ENCODE peak calls at places on chromosomes 1 and 21, in four cellular contexts. E is suprapubic skin; D is neural progenitor cell; C is CD8-positive, alpha-beta memory T cell. G is an unnamed sample.

GRCh38 chr21:41957991-41958766 is 4.4 kb upstream of the C2CD2 start:
- DNase-seq in E (no peak), D (no peak), C (no peak), G (no peak)

GRCh38 chr1:108708726-108709660 is 3.7 kb upstream of the FNDC7 start:
- DNase-seq in D (peak; percentile 42), C (peak; percentile 48), E (no peak), G (no peak)

GRCh38 chr1:106072909-106073600 is 983.4 kb upstream of the PRMT6 start:
- DNase-seq in E (no peak), C (no peak), D (no peak), G (no peak)

GRCh38 chr1:34711469-34711868 is 43.4 kb upstream of the GJB5 start:
- DNase-seq in E (no peak), D (peak; percentile 31), C (no peak), G (peak; percentile 5)

GRCh38 chr1:178633068-178633467 is 92.0 kb upstream of the RALGPS2 start:
- DNase-seq in D (no peak), E (no peak), C (no peak), G (no peak)

GRCh38 chr1:19443321-19443720 is 42.0 kb downstream of the CAPZB start:
- DNase-seq in E (no peak), D (no peak), C (no peak), G (no peak)

GRCh38 chr1:240084337-240084736 is 7.3 kb upstream of the FMN2 start:
- DNase-seq in E (no peak), D (no peak), C (no peak), G (no peak)

GRCh38 chr1:226481133-226481532 is 67.4 kb upstream of the STUM start:
- DNase-seq in C (no peak), E (no peak), D (no peak), G (no peak)

GRCh38 chr1:212213754-212214153 is 71.5 kb upstream of the PPP2R5A start:
- DNase-seq in D (no peak), E (no peak), C (no peak), G (no peak)

GRCh38 chr1:84206416-84206815 is 62.3 kb downstream of the PRKACB start:
- DNase-seq in D (no peak), C (no peak), E (no peak), G (no peak)

GRCh38 chr1:15848929-15849774 is 1.6 kb downstream of the SPEN start:
- DNase-seq in C (peak; percentile 58), D (peak; percentile 92), E (peak; percentile 92), G (no peak)

GRCh38 chr21:43025636-43026180 is 49.9 kb downstream of the CBS start:
- DNase-seq in C (no peak), E (no peak), D (peak; percentile 40), G (no peak)

GRCh38 chr1:170701962-170702361 is 38.0 kb downstream of the PRRX1 start:
- DNase-seq in E (no peak), C (no peak), D (no peak), G (no peak)

GRCh38 chr1:7638078-7638477 is 133.0 kb upstream of the VAMP3 start:
- DNase-seq in D (peak; percentile 58), C (no peak), E (no peak), G (no peak)

GRCh38 chr21:42080788-42081083 is 9.6 kb downstream of the UMODL1 start:
- DNase-seq in E (no peak), C (no peak), D (no peak), G (no peak)

GRCh38 chr1:181117648-181118449 is 29.3 kb downstream of the IER5 start:
- DNase-seq in E (no peak), D (peak; percentile 59), C (no peak), G (no peak)

GRCh38 chr1:27979859-27980201 is 20.1 kb downstream of the XKR8 start:
- DNase-seq in E (no peak), D (no peak), C (no peak), G (no peak)

GRCh38 chr1:53359225-53359933 is 31.5 kb upstream of the LRP8 start:
- DNase-seq in C (no peak), D (no peak), E (peak; percentile 57), G (no peak)

GRCh38 chr1:50332941-50333594 is 90.2 kb downstream of the DMRTA2 start:
- DNase-seq in D (peak; percentile 90), C (peak; percentile 20), E (no peak), G (no peak)

GRCh38 chr21:43322805-43323204 is 104.1 kb downstream of the SIK1 start:
- DNase-seq in E (no peak), D (no peak), C (no peak), G (no peak)

GRCh38 chr1:159444507-159444906 is 5.0 kb downstream of the OR10J1 start:
- DNase-seq in E (no peak), C (no peak), D (no peak), G (no peak)

GRCh38 chr1:161763522-161764098 is 2.5 kb upstream of the ATF6 start:
- DNase-seq in E (no peak), D (peak; percentile 37), C (no peak), G (no peak)

GRCh38 chr1:1911390-1912041 is 3.5 kb upstream of the CALML6 start:
- DNase-seq in D (no peak), C (no peak), E (no peak), G (no peak)

GRCh38 chr21:26756491-26757159 is 88.6 kb downstream of the ADAMTS1 start:
- DNase-seq in C (no peak), E (no peak), D (no peak), G (no peak)

GRCh38 chr1:70038025-70038424 is 167.4 kb downstream of the LRRC40 start:
- DNase-seq in D (no peak), C (no peak), E (no peak), G (no peak)

GRCh38 chr1:47231314-47232186 is 475 bp downstream of the TAL1 start:
- DNase-seq in D (peak; percentile 66), C (no peak), E (no peak), G (no peak)

GRCh38 chr1:21680918-21681317 is 11.8 kb upstream of the RAP1GAP start:
- DNase-seq in E (no peak), C (no peak), D (no peak), G (no peak)

GRCh38 chr21:15592271-15592860 is 137.4 kb upstream of the USP25 start:
- DNase-seq in D (peak; percentile 25), E (no peak), C (no peak), G (no peak)

GRCh38 chr1:230690101-230690500 is 23.8 kb downstream of the AGT start:
- DNase-seq in E (no peak), C (no peak), D (no peak), G (no peak)
- H3K4me3 ChIP-seq in E (no peak overlapping the region), C (no peak overlapping the region), D (no peak overlapping the region), G (no peak overlapping the region)

GRCh38 chr1:244052728-244053312 is 1.7 kb downstream of the ZBTB18 start:
- DNase-seq in D (no peak), E (no peak), C (no peak), G (no peak)

GRCh38 chr1:244053831-244054230 is 2.7 kb downstream of the ZBTB18 start:
- DNase-seq in C (no peak), E (no peak), D (no peak), G (no peak)

GRCh38 chr1:244049969-244050834 is 881 bp upstream of the ZBTB18 start:
- DNase-seq in E (no peak), D (peak; percentile 37), C (no peak), G (no peak)

GRCh38 chr1:244050835-244051444 is at the start of gene ZBTB18:
- DNase-seq in E (no peak), D (peak; percentile 69), C (no peak), G (no peak)

DNA sequence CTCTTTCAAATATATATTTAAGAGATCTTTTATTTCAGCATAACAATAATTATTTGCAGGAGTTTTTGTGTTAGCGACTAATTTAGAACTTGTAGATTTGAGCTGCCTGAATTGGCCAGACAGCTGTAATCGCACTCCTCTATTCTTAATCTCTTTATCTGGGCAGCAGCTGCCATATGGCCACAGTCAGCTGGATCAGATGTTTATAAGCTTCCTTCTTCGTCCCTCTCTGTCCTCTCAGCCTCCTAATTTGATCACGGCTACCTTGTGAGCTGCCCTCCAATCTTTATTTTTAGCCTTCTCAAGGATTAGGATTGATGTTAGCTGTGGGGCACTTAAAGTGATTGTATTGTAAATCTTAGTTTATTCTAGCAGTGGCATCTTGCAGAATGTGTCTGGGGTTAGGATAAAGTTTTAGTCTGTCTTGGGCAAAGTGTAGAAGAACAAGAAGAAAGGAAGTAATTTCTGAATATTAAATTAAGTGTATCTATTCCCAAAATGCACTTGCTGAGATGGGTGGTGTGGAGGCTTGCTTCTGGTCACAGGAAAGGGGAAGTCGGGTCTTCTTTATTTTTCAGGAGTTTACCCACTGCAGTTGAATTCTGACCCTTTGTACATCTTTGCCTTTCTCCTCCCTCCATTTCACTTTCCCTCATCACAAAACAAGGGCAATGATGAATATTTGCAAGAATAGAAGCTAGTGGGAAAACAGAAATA is 1.1 kb downstream of the ZBTB18 start:
- DNase-seq in D (peak; percentile 57), E (no peak), C (no peak), G (no peak)
- H3K27ac ChIP-seq in D (no peak overlapping the region), E (no peak overlapping the region), C (no peak overlapping the region), G (no peak overlapping the region)

GRCh38 chr1:213987422-213987875 is 324 bp upstream of the PROX1 start:
- DNase-seq in D (peak; percentile 88), C (no peak), E (no peak), G (no peak)

GRCh38 chr1:213986925-213987250 is 885 bp upstream of the PROX1 start:
- DNase-seq in D (no peak), C (no peak), E (no peak), G (no peak)

GRCh38 chr1:213984387-213985180 is 3.2 kb upstream of the PROX1 start:
- DNase-seq in D (peak; percentile 80), C (no peak), E (no peak), G (no peak)

GRCh38 chr1:213985181-213986019 is 2.4 kb upstream of the PROX1 start:
- DNase-seq in D (peak; percentile 83), C (no peak), E (no peak), G (no peak)

DNA sequence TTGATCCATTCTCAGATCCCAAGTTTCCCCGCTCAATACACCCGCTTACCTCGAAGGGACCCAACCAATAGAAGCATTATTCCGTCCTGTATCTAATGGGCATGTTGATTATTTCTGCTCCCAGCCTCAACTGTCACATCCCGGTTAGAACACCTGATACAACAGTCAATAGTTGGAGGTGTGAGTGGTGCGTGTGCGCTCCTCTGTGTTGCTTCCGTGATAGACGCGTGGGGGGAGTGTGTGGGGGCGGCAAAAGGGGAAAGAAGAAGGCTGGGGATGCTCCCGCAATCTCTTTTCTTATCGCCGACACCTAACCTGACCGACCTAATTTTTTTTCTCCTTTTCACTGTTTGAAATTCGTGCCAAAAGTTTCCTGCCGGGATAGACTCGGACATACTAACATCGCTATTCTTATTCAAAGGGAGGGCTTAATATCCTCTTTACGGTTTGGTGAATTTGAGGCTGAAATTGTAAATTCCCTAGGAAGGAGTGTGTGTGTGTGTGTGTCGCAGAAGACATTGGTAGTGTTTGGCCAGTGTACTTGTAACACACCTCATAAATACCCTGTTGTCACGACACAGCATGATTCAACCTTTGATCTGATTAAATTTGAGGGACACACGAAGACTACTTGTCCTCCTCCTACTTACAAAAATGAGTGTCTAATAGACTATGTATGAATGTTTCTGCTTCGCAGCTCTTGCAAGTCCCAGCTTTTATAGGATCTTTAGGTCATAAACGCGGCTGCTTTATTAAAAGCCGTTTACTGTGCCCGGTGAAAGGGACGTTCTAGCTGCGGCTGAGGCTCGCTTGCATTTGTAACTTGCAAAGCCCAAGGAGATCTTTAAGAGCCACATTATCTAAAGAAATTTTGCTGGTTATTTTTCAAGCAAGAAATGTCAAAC is 1.5 kb upstream of the PROX1 start:
- DNase-seq in D (peak; percentile 26), C (no peak), E (no peak), G (no peak)
- H3K27me3 ChIP-seq in D (peaks cover 94% of the 10 kb centered on the region), C (peaks cover 56% of the 10 kb centered on the region), E (peaks cover 64% of the 10 kb centered on the region), G (peaks cover 54% of the 10 kb centered on the region)

DNA sequence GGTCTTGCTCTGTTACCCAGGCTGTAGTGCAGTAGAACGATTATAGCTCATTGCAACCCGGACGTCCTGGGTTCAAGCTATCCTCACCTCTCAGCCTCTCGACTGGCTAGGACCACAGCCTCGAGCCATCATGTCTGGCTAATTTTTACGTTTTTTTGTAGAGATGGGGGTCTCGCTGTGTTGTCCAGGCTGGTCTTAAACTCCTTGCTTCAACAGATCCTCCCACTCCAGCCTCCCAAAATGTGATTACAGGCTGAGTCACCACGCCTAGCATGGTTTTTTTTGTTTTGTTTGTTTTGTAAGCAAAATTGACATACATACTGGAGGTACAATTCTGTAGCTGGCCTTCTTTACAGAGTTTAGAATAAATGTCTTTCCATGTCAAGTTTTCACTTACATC is 994 bp upstream of the LAMTOR5 start:
- DNase-seq in D (no peak), C (no peak), E (no peak), G (no peak)
- H3K4me3 ChIP-seq in D (peak overlapping the region; percentile 58), C (peak overlapping the region; percentile 100), E (peak overlapping the region; percentile 76), G (no peak overlapping the region)